ENCODE peak calls at places on chromosomes 6 and 20, in seven cellular contexts. W is Right ventricle myocardium superior; L is activated T-cell treated with anti-CD3 and anti-CD28 coated beads for 48 hours; T is AG09319; S is naive thymus-derived CD4-positive, alpha-beta T cell; M is ACHN; B is PC-3. O is an unnamed sample.

GRCh38 chr6:1766663-1767062 is 156.9 kb downstream of the FOXC1 start:
- DNase-seq in M (no peak), S (no peak), B (peak), L (no peak), W (no peak), T (no peak), O (no peak)

GRCh38 chr6:70099732-70100131 is 203.2 kb downstream of the COL9A1 start:
- DNase-seq in M (no peak), B (no peak), S (no peak), L (no peak), W (no peak), T (no peak), O (no peak)

GRCh38 chr6:67956352-67956751 is 678.7 kb upstream of the ADGRB3 start:
- DNase-seq in S (no peak), B (no peak), T (no peak), L (no peak), M (no peak), W (no peak), O (no peak)

GRCh38 chr20:22584922-22585785 is 782 bp upstream of the FOXA2 start:
- DNase-seq in B (peak), T (no peak), L (no peak), S (no peak), M (no peak), W (no peak), O (peak)

GRCh38 chr6:107957165-107957908 is 671 bp downstream of the SEC63 start:
- DNase-seq in T (no peak), L (peak), M (peak), B (peak), S (peak), W (peak), O (peak)

GRCh38 chr6:15374119-15374518 is 128.2 kb downstream of the JARID2 start:
- DNase-seq in T (no peak), W (no peak), S (no peak), B (no peak), L (no peak), M (no peak), O (no peak)

GRCh38 chr6:127550403-127550802 is 26.6 kb upstream of the C6orf58 start:
- DNase-seq in T (peak), B (peak), W (no peak), S (no peak), L (no peak), M (no peak), O (no peak)

GRCh38 chr6:5378331-5378730 is 117.0 kb downstream of the FARS2 start:
- DNase-seq in S (no peak), L (no peak), T (no peak), W (no peak), B (no peak), M (no peak), O (no peak)

GRCh38 chr20:25128649-25129048 is 46.7 kb upstream of the VSX1 start:
- DNase-seq in W (no peak), B (no peak), M (no peak), L (no peak), S (no peak), T (no peak), O (no peak)

GRCh38 chr6:85672050-85672449 is 29.4 kb upstream of the SYNCRIP start:
- DNase-seq in M (no peak), B (no peak), T (no peak), L (no peak), W (no peak), S (no peak), O (no peak)

GRCh38 chr6:161373905-161374451 is 100.1 kb upstream of the AGPAT4 start:
- DNase-seq in L (peak), W (peak), B (peak), S (peak), T (no peak), M (peak), O (peak)

GRCh38 chr20:47667531-47668312 is 117.6 kb downstream of the SULF2 start:
- DNase-seq in L (no peak), M (no peak), B (no peak), T (no peak), W (no peak), S (no peak), O (no peak)

GRCh38 chr6:168608113-168608400 is 167.1 kb downstream of the SMOC2 start:
- DNase-seq in M (no peak), L (no peak), S (no peak), W (no peak), B (no peak), T (no peak), O (no peak)

GRCh38 chr20:49293122-49293521 is 15.3 kb upstream of the ZNFX1 start:
- DNase-seq in S (no peak), L (no peak), T (no peak), W (no peak), M (no peak), B (no peak), O (no peak)

GRCh38 chr20:36571564-36572504 is 1.6 kb upstream of the TGIF2 start:
- DNase-seq in M (no peak), S (no peak), W (no peak), B (no peak), L (no peak), T (no peak), O (peak)

O was measured in NCI-H146.